ENCODE peak calls at places on chromosomes 1 and 21, in ten cellular contexts. C is mesenchymal stem cell; I is effector CD4-positive, alpha-beta T cell; F is ascending aorta; S is uterus; Y is foreskin fibroblast; J is NCI-H1436; P is activated T-cell treated with anti-CD3 and anti-CD28 coated beads, Interleukin-2, amount 50 U/mL, for 4 hours; U is activated naive CD4-positive, alpha-beta T cell treated with anti-CD3 and anti-CD28 coated beads, Interleukin-2, amount 10 ng/mL, durations not matched to agents 7 days and 5 days; E is activated T-helper 1 cell treated with Interleukin-2 at 50 U/mL for 16 hours. H is an unnamed sample.
A peak's percentile ranks its signal among the peaks of the same experiment; 100 is the strongest.

GRCh38 chr1:2112280-2112701 is 62.1 kb downstream of the PRKCZ start:
- DNase-seq in C (no peak), I (no peak), F (no peak), S (no peak), Y (no peak), J (no peak), P (no peak), U (no peak), E (no peak), H (no peak)

GRCh38 chr21:17612023-17612564 is 607 bp downstream of the BTG3 start:
- DNase-seq in C (peak; percentile 88), I (peak; percentile 3), F (no peak), S (peak; percentile 35), Y (no peak), J (no peak), P (peak; percentile 5), U (peak; percentile 48), E (peak; percentile 2), H (no peak)

GRCh38 chr1:151860504-151861187 is 7.1 kb upstream of the THEM5 start:
- DNase-seq in C (no peak), I (no peak), F (no peak), S (no peak), Y (no peak), J (no peak), P (no peak), U (no peak), E (no peak), H (no peak)

GRCh38 chr1:24548070-24548469 is 7.8 kb upstream of the NCMAP start:
- DNase-seq in C (no peak), I (no peak), F (no peak), S (no peak), Y (no peak), J (no peak), P (no peak), U (no peak), E (no peak), H (no peak)

GRCh38 chr1:109773203-109773899 is 9.6 kb upstream of the EPS8L3 start:
- DNase-seq in C (peak; percentile 91), I (peak; percentile 41), F (peak; percentile 53), S (peak; percentile 86), Y (peak; percentile 83), J (peak; percentile 79), P (peak; percentile 53), U (peak; percentile 82), E (peak; percentile 38), H (no peak)

GRCh38 chr1:29758764-29759499 is 522.6 kb downstream of the PTPRU start:
- DNase-seq in C (no peak), I (no peak), F (no peak), S (no peak), Y (no peak), J (no peak), P (no peak), U (no peak), E (no peak), H (no peak)

GRCh38 chr1:82225407-82226197 is 424.9 kb downstream of the ADGRL2 start:
- DNase-seq in C (peak; percentile 63), I (no peak), F (no peak), S (no peak), Y (peak; percentile 50), J (peak; percentile 8), P (no peak), U (no peak), E (no peak), H (no peak)

GRCh38 chr1:34780528-34780927 is 486 bp upstream of the GJB3 start:
- DNase-seq in C (no peak), I (no peak), F (no peak), S (no peak), Y (no peak), J (no peak), P (no peak), U (no peak), E (no peak), H (no peak)

GRCh38 chr1:118871510-118872240 is 116.5 kb downstream of the TBX15 start:
- DNase-seq in C (no peak), I (no peak), F (no peak), S (no peak), Y (no peak), J (no peak), P (no peak), U (no peak), E (no peak), H (no peak)

GRCh38 chr1:100719490-100719889 is at the start of gene VCAM1:
- DNase-seq in C (peak; percentile 63), I (no peak), F (no peak), S (no peak), Y (no peak), J (no peak), P (no peak), U (no peak), E (no peak), H (no peak)

GRCh38 chr1:7960867-7961198 is 678 bp upstream of the PARK7 start:
- DNase-seq in C (no peak), I (no peak), F (no peak), S (no peak), Y (no peak), J (no peak), P (no peak), U (no peak), E (no peak), H (no peak)

GRCh38 chr1:75996196-75996595 is 64.0 kb upstream of the ASB17 start:
- DNase-seq in C (peak; percentile 51), I (no peak), F (no peak), S (no peak), Y (peak; percentile 6), J (no peak), P (no peak), U (no peak), E (no peak), H (no peak)

GRCh38 chr1:158527190-158527815 is 26.9 kb downstream of the OR6Y1 start:
- DNase-seq in C (peak; percentile 38), I (no peak), F (no peak), S (no peak), Y (no peak), J (no peak), P (no peak), U (no peak), E (no peak), H (no peak)

GRCh38 chr21:37253991-37254390 is 13.1 kb downstream of the VPS26C start:
- DNase-seq in C (no peak), I (no peak), F (no peak), S (no peak), Y (no peak), J (no peak), P (no peak), U (no peak), E (no peak), H (no peak)

GRCh38 chr1:110338200-110339039 is 757 bp upstream of the RBM15 start:
- DNase-seq in C (no peak), I (peak; percentile 94), F (peak; percentile 70), S (peak; percentile 99), Y (peak; percentile 100), J (peak; percentile 100), P (peak; percentile 94), U (peak; percentile 97), E (peak; percentile 87), H (no peak)

GRCh38 chr1:217272385-217272784 is 358.5 kb downstream of the GPATCH2 start:
- DNase-seq in C (peak; percentile 62), I (no peak), F (no peak), S (no peak), Y (peak; percentile 54), J (no peak), P (no peak), U (no peak), E (no peak), H (no peak)

GRCh38 chr1:220458936-220459335 is 69.0 kb upstream of the MARK1 start:
- DNase-seq in C (no peak), I (no peak), F (no peak), S (no peak), Y (no peak), J (no peak), P (no peak), U (no peak), E (no peak), H (no peak)

GRCh38 chr1:228734881-228735801 is at the start of gene RHOU:
- DNase-seq in C (peak; percentile 64), I (peak; percentile 42), F (peak; percentile 19), S (peak; percentile 66), Y (peak; percentile 39), J (peak; percentile 48), P (peak; percentile 50), U (peak; percentile 78), E (peak; percentile 45), H (no peak)

GRCh38 chr1:54594463-54594862 is 28.9 kb downstream of the FAM151A start:
- DNase-seq in C (no peak), I (no peak), F (no peak), S (no peak), Y (no peak), J (no peak), P (no peak), U (no peak), E (no peak), H (no peak)

GRCh38 chr1:18603212-18603852 is 27.3 kb upstream of the PAX7 start:
- DNase-seq in C (no peak), I (no peak), F (no peak), S (no peak), Y (no peak), J (no peak), P (no peak), U (no peak), E (no peak), H (no peak)

GRCh38 chr1:201346337-201346939 is 31.0 kb downstream of the TNNT2 start:
- DNase-seq in C (peak; percentile 49), I (no peak), F (no peak), S (no peak), Y (peak; percentile 47), J (peak; percentile 20), P (no peak), U (no peak), E (no peak), H (no peak)

GRCh38 chr1:208536176-208536575 is 292.0 kb upstream of the PLXNA2 start:
- DNase-seq in C (peak; percentile 24), I (no peak), F (no peak), S (no peak), Y (no peak), J (no peak), P (no peak), U (no peak), E (no peak), H (no peak)

GRCh38 chr21:42986125-42986783 is 11.9 kb downstream of the PKNOX1 start:
- DNase-seq in C (peak; percentile 38), I (no peak), F (no peak), S (no peak), Y (no peak), J (no peak), P (no peak), U (no peak), E (no peak), H (no peak)

GRCh38 chr21:29546071-29546470 is 247.3 kb downstream of the BACH1 start:
- DNase-seq in C (no peak), I (no peak), F (no peak), S (no peak), Y (no peak), J (no peak), P (no peak), U (no peak), E (no peak), H (no peak)

GRCh38 chr1:69197816-69198215 is 369.9 kb upstream of the LRRC7 start:
- DNase-seq in C (no peak), I (no peak), F (no peak), S (no peak), Y (no peak), J (no peak), P (no peak), U (no peak), E (no peak), H (no peak)

GRCh38 chr1:158520955-158521665 is 33.1 kb downstream of the OR6Y1 start:
- DNase-seq in C (no peak), I (no peak), F (no peak), S (no peak), Y (no peak), J (no peak), P (no peak), U (no peak), E (no peak), H (no peak)

GRCh38 chr1:32771561-32772280 is 45.4 kb downstream of the YARS1 start:
- DNase-seq in C (no peak), I (no peak), F (no peak), S (no peak), Y (no peak), J (no peak), P (no peak), U (no peak), E (no peak), H (no peak)

GRCh38 chr1:28592314-28593071 is 428 bp downstream of the RAB42 start:
- DNase-seq in C (no peak), I (no peak), F (no peak), S (no peak), Y (no peak), J (no peak), P (no peak), U (no peak), E (no peak), H (no peak)